ENCODE peak calls at places on chromosomes 11 and 22, in ten cellular contexts. R is substantia nigra; S is cardiac fibroblast; T is activated gamma-delta T cell treated with anti-CD3 and anti-CD28 coated beads, Interleukin-2, amount 50 U/mL, for 16 hours; L is H9; Z is nucleus accumbens; X is mesendoderm; Y is HEK293T; Q is naive B cell; E is GM19239. U is an unnamed sample.

GRCh38 chr11:113690619-113691569 is 15.2 kb downstream of the TMPRSS5 start:
- DNase-seq in R (no peak), S (peak), T (no peak), L (peak), Z (no peak), X (peak), Y (peak), Q (no peak), E (no peak), U (no peak)

GRCh38 chr11:134207538-134208239 is 16.1 kb downstream of the NCAPD3 start:
- DNase-seq in R (no peak), S (peak), T (peak), L (peak), Z (no peak), X (peak), Y (no peak), Q (peak), E (no peak), U (no peak)

GRCh38 chr22:40976866-40977700 is 25.9 kb downstream of the RBX1 start:
- DNase-seq in R (no peak), S (no peak), T (no peak), L (no peak), Z (no peak), X (no peak), Y (no peak), Q (no peak), E (no peak), U (peak)

GRCh38 chr11:74849525-74850391 is 99.1 kb downstream of the XRRA1 start:
- DNase-seq in R (no peak), S (peak), T (no peak), L (peak), Z (no peak), X (peak), Y (no peak), Q (no peak), E (no peak), U (no peak)

GRCh38 chr22:30649430-30650007 is 13.9 kb downstream of the SLC35E4 start:
- DNase-seq in R (no peak), S (peak), T (peak), L (peak), Z (no peak), X (peak), Y (no peak), Q (no peak), E (peak), U (no peak)

GRCh38 chr22:39219071-39220050 is 25.4 kb downstream of the PDGFB start:
- DNase-seq in R (no peak), S (no peak), T (no peak), L (peak), Z (no peak), X (peak), Y (no peak), Q (no peak), E (no peak), U (peak)

GRCh38 chr22:39731481-39731880 is 160.9 kb downstream of the CACNA1I start:
- DNase-seq in R (no peak), S (no peak), T (no peak), L (no peak), Z (no peak), X (no peak), Y (no peak), Q (no peak), E (no peak), U (no peak)

GRCh38 chr11:121426476-121427454 is 25.3 kb upstream of the SORL1 start:
- DNase-seq in R (no peak), S (no peak), T (peak), L (peak), Z (peak), X (peak), Y (peak), Q (peak), E (no peak), U (no peak)

GRCh38 chr11:128470081-128470480 is 117.3 kb downstream of the ETS1 start:
- DNase-seq in R (no peak), S (no peak), T (no peak), L (no peak), Z (no peak), X (no peak), Y (no peak), Q (no peak), E (no peak), U (no peak)

GRCh38 chr11:2801711-2802388 is 83.7 kb downstream of the CDKN1C start:
- DNase-seq in R (no peak), S (no peak), T (no peak), L (peak), Z (no peak), X (no peak), Y (no peak), Q (no peak), E (no peak), U (peak)

GRCh38 chr11:68050371-68050841 is 11.6 kb downstream of the TCIRG1 start:
- DNase-seq in R (no peak), S (no peak), T (no peak), L (peak), Z (no peak), X (no peak), Y (no peak), Q (no peak), E (no peak), U (no peak)

GRCh38 chr11:69558519-69558941 is 77.1 kb downstream of the LINC01488 start:
- DNase-seq in R (no peak), S (no peak), T (no peak), L (no peak), Z (no peak), X (no peak), Y (no peak), Q (no peak), E (no peak), U (no peak)

GRCh38 chr22:22857607-22858558 is 29.7 kb upstream of the IGLL5 start:
- DNase-seq in R (no peak), S (no peak), T (no peak), L (no peak), Z (no peak), X (no peak), Y (no peak), Q (no peak), E (no peak), U (no peak)

GRCh38 chr11:48063424-48063978 is 83.1 kb downstream of the PTPRJ start:
- DNase-seq in R (no peak), S (peak), T (no peak), L (no peak), Z (no peak), X (no peak), Y (no peak), Q (no peak), E (no peak), U (no peak)

GRCh38 chr22:23856721-23857605 is 712 bp upstream of the SLC2A11 start:
- DNase-seq in R (no peak), S (peak), T (no peak), L (peak), Z (no peak), X (peak), Y (no peak), Q (peak), E (peak), U (no peak)

GRCh38 chr11:123145220-123145619 is 49.8 kb downstream of the CLMP start:
- DNase-seq in R (no peak), S (peak), T (no peak), L (no peak), Z (no peak), X (no peak), Y (no peak), Q (no peak), E (no peak), U (no peak)

GRCh38 chr22:23698094-23698493 is 7.3 kb downstream of the RGL4 start:
- DNase-seq in R (no peak), S (no peak), T (no peak), L (no peak), Z (no peak), X (peak), Y (no peak), Q (no peak), E (no peak), U (peak)

GRCh38 chr11:12889243-12889642 is 119.9 kb upstream of the RASSF10 start:
- DNase-seq in R (no peak), S (peak), T (no peak), L (no peak), Z (no peak), X (no peak), Y (no peak), Q (no peak), E (no peak), U (no peak)

GRCh38 chr11:18115360-18116127 is 9.7 kb upstream of the SAAL1 start:
- DNase-seq in R (no peak), S (peak), T (peak), L (peak), Z (peak), X (peak), Y (peak), Q (peak), E (peak), U (no peak)

GRCh38 chr11:69079891-69080290 is 31.2 kb downstream of the TPCN2 start:
- DNase-seq in R (no peak), S (no peak), T (no peak), L (no peak), Z (no peak), X (no peak), Y (no peak), Q (no peak), E (no peak), U (no peak)

GRCh38 chr22:42714768-42715430 is 5.8 kb downstream of the A4GALT start:
- DNase-seq in R (no peak), S (peak), T (no peak), L (no peak), Z (no peak), X (peak), Y (no peak), Q (no peak), E (no peak), U (no peak)

GRCh38 chr22:25098445-25099081 is 101.1 kb upstream of the CRYBB3 start:
- DNase-seq in R (no peak), S (no peak), T (no peak), L (no peak), Z (peak), X (no peak), Y (no peak), Q (no peak), E (no peak), U (no peak)

GRCh38 chr11:31763296-31763695 is 47.8 kb downstream of the PAX6 start:
- DNase-seq in R (no peak), S (no peak), T (no peak), L (no peak), Z (no peak), X (no peak), Y (no peak), Q (no peak), E (no peak), U (no peak)

GRCh38 chr11:76284161-76284560 is 77.9 kb upstream of the WNT11 start:
- DNase-seq in R (no peak), S (no peak), T (no peak), L (no peak), Z (no peak), X (peak), Y (no peak), Q (no peak), E (no peak), U (no peak)

GRCh38 chr22:48478124-48478523 is 1349.5 kb downstream of the BRD1 start:
- DNase-seq in R (no peak), S (no peak), T (no peak), L (no peak), Z (no peak), X (no peak), Y (no peak), Q (no peak), E (no peak), U (peak)

GRCh38 chr22:36280379-36280778 is 27.4 kb downstream of the APOL1 start:
- DNase-seq in R (no peak), S (no peak), T (no peak), L (no peak), Z (no peak), X (no peak), Y (no peak), Q (no peak), E (no peak), U (no peak)

GRCh38 chr11:122852071-122852831 is 14.0 kb downstream of the CRTAM start:
- DNase-seq in R (no peak), S (no peak), T (peak), L (no peak), Z (peak), X (no peak), Y (no peak), Q (no peak), E (no peak), U (no peak)

GRCh38 chr22:25202290-25202921 is 2.7 kb downstream of the CRYBB3 start:
- DNase-seq in R (no peak), S (peak), T (peak), L (peak), Z (peak), X (peak), Y (peak), Q (peak), E (peak), U (peak)

GRCh38 chr22:19540394-19540793 is 16.2 kb upstream of the CLDN5 start:
- DNase-seq in R (no peak), S (no peak), T (no peak), L (no peak), Z (no peak), X (no peak), Y (no peak), Q (no peak), E (no peak), U (no peak)

GRCh38 chr11:95297680-95298452 is 66.9 kb upstream of the SESN3 start:
- DNase-seq in R (no peak), S (no peak), T (no peak), L (no peak), Z (no peak), X (peak), Y (no peak), Q (no peak), E (no peak), U (no peak)

GRCh38 chr22:44892803-44893730 is 116.7 kb downstream of the PHF21B start:
- DNase-seq in R (no peak), S (no peak), T (no peak), L (no peak), Z (no peak), X (no peak), Y (no peak), Q (no peak), E (no peak), U (no peak)

GRCh38 chr11:33670250-33671011 is 30.2 kb downstream of the C11orf91 start:
- DNase-seq in R (no peak), S (peak), T (no peak), L (no peak), Z (no peak), X (no peak), Y (no peak), Q (no peak), E (no peak), U (no peak)

GRCh38 chr11:26573896-26574295 is 1.8 kb upstream of the MUC15 start:
- DNase-seq in R (no peak), S (no peak), T (no peak), L (no peak), Z (no peak), X (no peak), Y (no peak), Q (no peak), E (no peak), U (no peak)